ENCODE peak calls at places on chromosomes 13 and 19, in seven cellular contexts. Z, I, R, D, M, V and C are unnamed samples.

GRCh38 chr19:47124937-47125668 is 5.5 kb upstream of the SAE1 start:
- DNase-seq in Z (peak; percentile 47), I (no peak), R (peak; percentile 63), D (no peak), M (peak; percentile 67), V (peak; percentile 70), C (peak; percentile 74)

GRCh38 chr13:30998548-30999140 is 66.2 kb downstream of the TEX26 start:
- DNase-seq in Z (no peak), I (no peak), R (no peak), D (no peak), M (peak; percentile 15), V (peak; percentile 57), C (no peak)

GRCh38 chr13:64041296-64041695 is 2625.6 kb upstream of the PCDH20 start:
- DNase-seq in Z (no peak), I (no peak), R (no peak), D (no peak), M (no peak), V (no peak), C (no peak)

GRCh38 chr19:56066152-56067023 is 54.7 kb downstream of the ZNF787 start:
- DNase-seq in Z (peak; percentile 59), I (peak; percentile 75), R (peak; percentile 84), D (peak; percentile 51), M (peak; percentile 36), V (peak; percentile 78), C (peak; percentile 67)

GRCh38 chr19:46471116-46471733 is at the start of gene PNMA8A:
- DNase-seq in Z (no peak), I (peak; percentile 46), R (no peak), D (no peak), M (peak; percentile 81), V (peak; percentile 95), C (no peak)

GRCh38 chr13:105527127-105527526 is 1008.3 kb downstream of the EFNB2 start:
- DNase-seq in Z (no peak), I (no peak), R (no peak), D (no peak), M (no peak), V (no peak), C (no peak)

GRCh38 chr19:33246729-33247440 is 21.2 kb upstream of the SLC7A10 start:
- DNase-seq in Z (no peak), I (no peak), R (no peak), D (no peak), M (no peak), V (no peak), C (no peak)

GRCh38 chr13:45872574-45872973 is 21.0 kb upstream of the SIAH3 start:
- DNase-seq in Z (no peak), I (no peak), R (no peak), D (no peak), M (no peak), V (no peak), C (no peak)

GRCh38 chr19:34832581-34833112 is 59.6 kb upstream of the ZNF599 start:
- DNase-seq in Z (no peak), I (no peak), R (no peak), D (no peak), M (no peak), V (no peak), C (no peak)

GRCh38 chr19:42443944-42444398 is 1.2 kb upstream of the CXCL17 start:
- DNase-seq in Z (no peak), I (no peak), R (no peak), D (no peak), M (no peak), V (no peak), C (no peak)

GRCh38 chr13:50991624-50992610 is 82.3 kb downstream of the RNASEH2B start:
- DNase-seq in Z (peak; percentile 47), I (no peak), R (peak; percentile 48), D (no peak), M (no peak), V (no peak), C (no peak)

GRCh38 chr19:45781282-45782161 is 768 bp downstream of the DMPK start:
- DNase-seq in Z (peak; percentile 83), I (no peak), R (no peak), D (no peak), M (no peak), V (peak; percentile 89), C (no peak)

GRCh38 chr19:30256510-30256850 is 115.7 kb upstream of the ZNF536 start:
- DNase-seq in Z (no peak), I (no peak), R (no peak), D (no peak), M (no peak), V (peak; percentile 79), C (no peak)

GRCh38 chr13:72839831-72840426 is 58.0 kb downstream of the PIBF1 start:
- DNase-seq in Z (peak; percentile 23), I (peak; percentile 77), R (peak; percentile 57), D (peak; percentile 12), M (no peak), V (peak; percentile 10), C (peak; percentile 39)

GRCh38 chr19:10921909-10922637 is 6.4 kb downstream of the YIPF2 start:
- DNase-seq in Z (no peak), I (no peak), R (no peak), D (no peak), M (no peak), V (no peak), C (no peak)

GRCh38 chr13:56706485-56706884 is 434.2 kb upstream of the PRR20A start:
- DNase-seq in Z (no peak), I (no peak), R (no peak), D (no peak), M (no peak), V (no peak), C (no peak)

GRCh38 chr13:40141859-40142555 is 486.5 kb downstream of the COG6 start:
- DNase-seq in Z (no peak), I (no peak), R (no peak), D (no peak), M (no peak), V (no peak), C (no peak)

GRCh38 chr19:12314553-12314952 is 18.9 kb downstream of the ZNF563 start:
- DNase-seq in Z (peak; percentile 34), I (no peak), R (no peak), D (no peak), M (no peak), V (no peak), C (no peak)

GRCh38 chr19:23314505-23315241 is 64.5 kb upstream of the ZNF724 start:
- DNase-seq in Z (no peak), I (no peak), R (no peak), D (no peak), M (no peak), V (no peak), C (no peak)

GRCh38 chr19:33445752-33446070 is 72.2 kb downstream of the CEBPG start:
- DNase-seq in Z (no peak), I (no peak), R (no peak), D (no peak), M (no peak), V (no peak), C (no peak)

GRCh38 chr19:52962394-52963228 is at the start of gene ZNF816:
- DNase-seq in Z (peak; percentile 98), I (peak; percentile 100), R (peak; percentile 99), D (peak; percentile 98), M (peak; percentile 77), V (peak; percentile 94), C (peak; percentile 97)

GRCh38 chr19:35633727-35634440 is 5.0 kb downstream of the RBM42 start:
- DNase-seq in Z (no peak), I (no peak), R (no peak), D (no peak), M (no peak), V (no peak), C (no peak)

GRCh38 chr19:8988204-8988603 is 22.0 kb downstream of the MUC16 start:
- DNase-seq in Z (peak; percentile 51), I (no peak), R (no peak), D (no peak), M (no peak), V (no peak), C (peak; percentile 13)

GRCh38 chr19:35716735-35716984 is 1.1 kb upstream of the KMT2B start:
- DNase-seq in Z (no peak), I (no peak), R (peak; percentile 78), D (no peak), M (no peak), V (no peak), C (no peak)

GRCh38 chr19:5292453-5292842 is 48.2 kb downstream of the PTPRS start:
- DNase-seq in Z (no peak), I (no peak), R (no peak), D (no peak), M (no peak), V (peak; percentile 40), C (peak; percentile 67)